ENCODE peak calls at places on chromosomes 11 and 22, in eight cellular contexts. Z is osteocyte, C is HCT116, V is HepG2, K is foreskin fibroblast, F is body of pancreas, S is astrocyte, N is BE2C. R is an unnamed sample.

GRCh38 chr11:67252831-67253239 is 13.4 kb upstream of the GRK2 start:
- DNase-seq in Z (no peak), C (no peak), V (no peak), K (peak), F (no peak), S (peak), N (peak), R (peak)

GRCh38 chr22:42078469-42079318 is 806 bp upstream of the SMDT1 start:
- DNase-seq in Z (no peak), C (no peak), V (no peak), K (peak), F (peak), S (no peak), N (no peak), R (peak)

GRCh38 chr11:121415861-121416260 is 36.3 kb upstream of the SORL1 start:
- DNase-seq in Z (no peak), C (no peak), V (no peak), K (peak), F (no peak), S (no peak), N (no peak), R (no peak)

GRCh38 chr22:34414467-34415440 is 494.5 kb upstream of the LARGE1 start:
- DNase-seq in Z (no peak), C (peak), V (peak), K (no peak), F (peak), S (peak), N (peak), R (peak)

GRCh38 chr22:23526588-23527315 is 53.3 kb downstream of the IGLL1 start:
- DNase-seq in Z (no peak), C (no peak), V (no peak), K (no peak), F (no peak), S (no peak), N (no peak), R (no peak)

GRCh38 chr11:20041499-20041898 is 118.8 kb downstream of the DBX1 start:
- DNase-seq in Z (no peak), C (no peak), V (no peak), K (no peak), F (no peak), S (no peak), N (no peak), R (no peak)

GRCh38 chr11:70020336-70021214 is 57.5 kb upstream of the ANO1 start:
- DNase-seq in Z (no peak), C (no peak), V (no peak), K (peak), F (no peak), S (peak), N (no peak), R (no peak)

GRCh38 chr11:122202161-122202950 is 86.3 kb upstream of the BLID start:
- DNase-seq in Z (no peak), C (peak), V (peak), K (peak), F (no peak), S (peak), N (peak), R (no peak)

GRCh38 chr22:28373841-28374240 is 305.8 kb downstream of the TTC28 start:
- DNase-seq in Z (no peak), C (no peak), V (no peak), K (peak), F (no peak), S (peak), N (no peak), R (no peak)

GRCh38 chr11:81005595-81005994 is 1564.8 kb upstream of the TENM4 start:
- DNase-seq in Z (no peak), C (no peak), V (no peak), K (peak), F (no peak), S (peak), N (no peak), R (no peak)

GRCh38 chr22:27063381-27063780 is 406.0 kb downstream of the MIAT start:
- DNase-seq in Z (no peak), C (no peak), V (no peak), K (no peak), F (no peak), S (no peak), N (no peak), R (no peak)

GRCh38 chr11:1817511-1817910 is 17.3 kb upstream of the SYT8 start:
- DNase-seq in Z (no peak), C (no peak), V (no peak), K (no peak), F (no peak), S (no peak), N (no peak), R (no peak)

GRCh38 chr11:235180-235997 is 753 bp downstream of the SIRT3 start:
- DNase-seq in Z (no peak), C (no peak), V (no peak), K (no peak), F (no peak), S (no peak), N (no peak), R (no peak)

GRCh38 chr11:127114035-127114434 is 113.5 kb upstream of the KIRREL3 start:
- DNase-seq in Z (no peak), C (no peak), V (no peak), K (no peak), F (peak), S (no peak), N (no peak), R (no peak)

GRCh38 chr22:35914665-35915476 is 113.8 kb downstream of the RBFOX2 start:
- DNase-seq in Z (no peak), C (peak), V (peak), K (peak), F (peak), S (peak), N (peak), R (no peak)

GRCh38 chr22:47192106-47192650 is 429.7 kb downstream of the TBC1D22A start:
- DNase-seq in Z (no peak), C (no peak), V (no peak), K (no peak), F (peak), S (no peak), N (no peak), R (no peak)

GRCh38 chr11:18775492-18776292 is 15.9 kb downstream of the PTPN5 start:
- DNase-seq in Z (no peak), C (peak), V (peak), K (peak), F (peak), S (peak), N (peak), R (peak)

GRCh38 chr11:92111291-92111690 is 113.3 kb upstream of the FAT3 start:
- DNase-seq in Z (no peak), C (no peak), V (no peak), K (no peak), F (no peak), S (no peak), N (no peak), R (no peak)

GRCh38 chr11:130070829-130071205 is 1.1 kb downstream of the APLP2 start:
- DNase-seq in Z (no peak), C (no peak), V (no peak), K (peak), F (peak), S (no peak), N (no peak), R (no peak)

GRCh38 chr11:71428861-71429435 is 19.2 kb downstream of the DHCR7 start:
- DNase-seq in Z (no peak), C (no peak), V (peak), K (no peak), F (no peak), S (no peak), N (no peak), R (no peak)

GRCh38 chr11:45048313-45048841 is 97.7 kb upstream of the TP53I11 start:
- DNase-seq in Z (no peak), C (no peak), V (no peak), K (no peak), F (no peak), S (no peak), N (no peak), R (no peak)

GRCh38 chr11:15967966-15968365 is 388.4 kb downstream of the SOX6 start:
- DNase-seq in Z (no peak), C (no peak), V (no peak), K (peak), F (no peak), S (peak), N (no peak), R (no peak)

GRCh38 chr11:27914080-27914479 is 193.9 kb downstream of the KIF18A start:
- DNase-seq in Z (no peak), C (no peak), V (no peak), K (no peak), F (no peak), S (peak), N (no peak), R (no peak)

GRCh38 chr11:27698872-27699241 is 1.4 kb downstream of the BDNF start:
- DNase-seq in Z (peak), C (peak), V (peak), K (peak), F (peak), S (peak), N (peak), R (peak)

GRCh38 chr11:29022676-29023075 is 914.5 kb downstream of the METTL15 start:
- DNase-seq in Z (no peak), C (no peak), V (no peak), K (no peak), F (no peak), S (peak), N (no peak), R (no peak)

GRCh38 chr22:19178065-19178658 is 374 bp downstream of the SLC25A1 start:
- DNase-seq in Z (no peak), C (no peak), V (peak), K (peak), F (peak), S (no peak), N (peak), R (peak)

GRCh38 chr11:79419120-79419519 is 21.7 kb downstream of the TENM4 start:
- DNase-seq in Z (no peak), C (peak), V (peak), K (peak), F (no peak), S (peak), N (no peak), R (no peak)

GRCh38 chr11:1529774-1530173 is 42.3 kb downstream of the DUSP8 start:
- DNase-seq in Z (no peak), C (no peak), V (no peak), K (no peak), F (no peak), S (no peak), N (no peak), R (no peak)

GRCh38 chr11:118215262-118215661 is 9.5 kb downstream of the JAML start:
- DNase-seq in Z (no peak), C (no peak), V (no peak), K (no peak), F (no peak), S (no peak), N (no peak), R (no peak)

GRCh38 chr11:1827095-1827797 is 7.5 kb upstream of the SYT8 start:
- DNase-seq in Z (peak), C (no peak), V (peak), K (peak), F (peak), S (peak), N (peak), R (peak)

GRCh38 chr11:79076526-79077115 is 364.2 kb downstream of the TENM4 start:
- DNase-seq in Z (no peak), C (peak), V (peak), K (peak), F (peak), S (no peak), N (peak), R (peak)

GRCh38 chr22:28951530-28951929 is 68.2 kb downstream of the ZNRF3 start:
- DNase-seq in Z (no peak), C (no peak), V (no peak), K (no peak), F (no peak), S (no peak), N (no peak), R (no peak)

GRCh38 chr11:8749202-8749601 is 66.6 kb downstream of the RPL27A start:
- DNase-seq in Z (no peak), C (no peak), V (no peak), K (no peak), F (no peak), S (no peak), N (no peak), R (no peak)

GRCh38 chr11:33475999-33476398 is 218.8 kb downstream of the HIPK3 start:
- DNase-seq in Z (no peak), C (no peak), V (peak), K (peak), F (peak), S (peak), N (peak), R (no peak)

GRCh38 chr11:76672431-76673163 is 2.0 kb upstream of the LRRC32 start:
- DNase-seq in Z (no peak), C (no peak), V (no peak), K (no peak), F (no peak), S (no peak), N (no peak), R (no peak)

GRCh38 chr11:108218455-108218854 is 4.0 kb downstream of the NPAT start:
- DNase-seq in Z (no peak), C (no peak), V (no peak), K (peak), F (no peak), S (no peak), N (no peak), R (no peak)

GRCh38 chr11:945986-946385 is 20.3 kb downstream of the AP2A2 start:
- DNase-seq in Z (no peak), C (no peak), V (peak), K (no peak), F (no peak), S (peak), N (no peak), R (no peak)

DNA sequence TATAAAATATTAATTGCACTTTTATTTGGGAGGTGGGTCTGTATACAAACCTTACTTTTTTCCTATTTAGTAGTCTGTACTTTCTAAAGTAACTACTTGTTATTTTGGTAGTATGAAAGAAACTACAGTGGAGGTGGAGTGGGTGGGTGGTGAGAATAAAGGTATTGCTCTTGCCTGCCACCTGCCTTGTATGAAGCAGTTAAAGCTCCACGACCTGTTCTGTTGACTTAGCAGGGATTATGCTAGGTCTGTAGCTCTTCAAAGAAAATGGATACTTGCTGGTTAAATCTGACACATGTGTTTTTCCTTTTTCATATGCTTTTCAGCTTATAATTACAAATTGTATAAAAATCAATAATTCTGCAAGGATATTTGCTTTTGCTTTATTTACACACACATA is 111.9 kb downstream of the EHF start:
- DNase-seq in Z (no peak), C (no peak), V (peak), K (no peak), F (no peak), S (no peak), N (no peak), R (no peak)
- TF ChIP-seq CTCF in Z (no peak), C (no peak), V (peak), K (no peak), F (no peak), S (no peak), N (no peak), R (no peak)

GRCh38 chr11:7572001-7572712 is 58.4 kb downstream of the PPFIBP2 start:
- DNase-seq in Z (no peak), C (no peak), V (peak), K (peak), F (no peak), S (no peak), N (no peak), R (no peak)
- TF ChIP-seq CTCF in Z (no peak), C (no peak), V (no peak), K (no peak), F (no peak), S (no peak), N (no peak), R (peak)

GRCh38 chr22:49186756-49187155 is 640.9 kb downstream of the BRD1 start:
- DNase-seq in Z (no peak), C (no peak), V (no peak), K (no peak), F (no peak), S (no peak), N (no peak), R (no peak)

GRCh38 chr22:49184736-49185135 is 642.9 kb downstream of the BRD1 start:
- DNase-seq in Z (no peak), C (no peak), V (no peak), K (no peak), F (no peak), S (no peak), N (no peak), R (no peak)

GRCh38 chr22:49188091-49188490 is 639.6 kb downstream of the BRD1 start:
- DNase-seq in Z (no peak), C (peak), V (no peak), K (no peak), F (no peak), S (no peak), N (no peak), R (no peak)

GRCh38 chr22:49185312-49185969 is 642.2 kb downstream of the BRD1 start:
- DNase-seq in Z (no peak), C (no peak), V (peak), K (no peak), F (no peak), S (no peak), N (no peak), R (no peak)

DNA sequence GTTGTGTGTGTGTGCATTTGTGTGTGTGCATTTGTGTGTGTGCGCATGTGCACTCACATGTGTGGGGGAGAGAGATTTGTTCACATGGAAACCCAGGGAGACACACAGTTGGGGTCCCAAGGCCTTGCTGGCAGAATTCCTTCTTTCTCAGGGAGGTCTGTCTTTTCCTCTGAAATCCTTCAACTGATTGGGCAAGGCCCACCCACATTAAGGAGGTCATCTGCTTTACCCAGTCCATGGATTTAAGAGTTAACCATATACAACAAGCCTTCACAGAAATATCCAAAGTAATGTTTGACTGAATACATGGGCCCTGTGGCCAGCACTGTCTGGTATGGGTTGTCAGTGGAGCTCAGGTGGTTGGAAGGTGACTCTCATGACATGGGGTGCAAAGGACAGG is 641.4 kb downstream of the BRD1 start:
- DNase-seq in Z (no peak), C (no peak), V (no peak), K (no peak), F (no peak), S (no peak), N (no peak), R (no peak)
- TF ChIP-seq CTCF in Z (no peak), C (no peak), V (no peak), K (no peak), F (no peak), S (no peak), N (no peak), R (no peak)

GRCh38 chr22:30245985-30246901 is at the start of gene LIF:
- DNase-seq in Z (no peak), C (no peak), V (no peak), K (peak), F (no peak), S (peak), N (no peak), R (peak)
- TF ChIP-seq CTCF in Z (peak), C (no peak), V (no peak), K (no peak), F (no peak), S (no peak), N (no peak), R (no peak)

GRCh38 chr11:88281317-88281712 is 56.2 kb downstream of the CTSC start:
- DNase-seq in Z (no peak), C (no peak), V (no peak), K (peak), F (no peak), S (no peak), N (no peak), R (no peak)
- TF ChIP-seq CTCF in Z (no peak), C (peak), V (no peak), K (peak), F (no peak), S (no peak), N (peak), R (no peak)

DNA sequence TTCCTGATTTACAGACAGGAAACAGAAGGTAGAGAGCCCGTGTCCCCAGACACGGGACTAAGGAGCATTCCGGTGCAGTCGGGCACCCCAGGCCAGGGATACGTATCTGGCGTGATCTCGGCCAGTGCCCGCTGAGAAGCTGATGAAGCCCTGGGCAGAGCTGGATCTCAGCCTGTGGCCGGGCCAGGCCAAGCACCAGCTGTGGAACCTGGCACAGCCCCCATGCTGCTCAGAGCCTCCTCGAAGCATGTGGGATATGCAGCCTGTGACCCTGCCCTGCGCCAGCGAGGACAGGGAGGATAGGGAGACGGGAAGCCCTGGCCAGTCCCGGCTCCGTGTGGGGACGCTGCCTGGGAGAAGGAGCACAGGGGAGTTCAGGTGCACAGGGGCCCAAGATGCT is 10.2 kb downstream of the PRR5 start:
- DNase-seq in Z (no peak), C (no peak), V (no peak), K (peak), F (no peak), S (no peak), N (peak), R (no peak)
- TF ChIP-seq CTCF in Z (no peak), C (no peak), V (no peak), K (no peak), F (no peak), S (no peak), N (no peak), R (no peak)

GRCh38 chr11:11798586-11799438 is 43.0 kb upstream of the USP47 start:
- DNase-seq in Z (no peak), C (peak), V (peak), K (peak), F (peak), S (peak), N (peak), R (peak)
- TF ChIP-seq CTCF in Z (peak), C (peak), V (peak), K (peak), F (peak), S (peak), N (peak), R (peak)

GRCh38 chr22:38104084-38104483 is 6.4 kb downstream of the BAIAP2L2 start:
- DNase-seq in Z (no peak), C (peak), V (no peak), K (peak), F (no peak), S (no peak), N (no peak), R (no peak)
- TF ChIP-seq CTCF in Z (peak), C (peak), V (peak), K (peak), F (no peak), S (no peak), N (peak), R (peak)

R was measured in glutamatergic neuron.